ENCODE peak calls at places on chromosomes 4 and X, in eight cellular contexts. One of them, this sample, is unnamed.

GRCh38 chr4:150501983-150502382 is 80.0 kb upstream of the MAB21L2 start:
- DNase-seq in mucosa of descending colon: no peak
- DNase-seq in IMR-90: peak; percentile 60
- DNase-seq in fibroblast of lung: peak; percentile 45
- DNase-seq in stimulated activated CD8-positive, alpha-beta memory T cell treated with anti-CD3 and anti-CD28 coated beads, Interleukin-12 subunit alpha, Interleukin-12 subunit beta, amount 100 ng/mL, for 1 hour: no peak
- DNase-seq in small intestine: no peak
- DNase-seq in CD4-positive, alpha-beta T cell: no peak
- DNase-seq in NCI-H1092 treated with DMSO at 0.1 percent for 48 hours: no peak
- DNase-seq in this sample: no peak

GRCh38 chr4:141524116-141524515 is 112.3 kb upstream of the IL15 start:
- DNase-seq in mucosa of descending colon: no peak
- DNase-seq in IMR-90: peak; percentile 52
- DNase-seq in fibroblast of lung: peak; percentile 50
- DNase-seq in stimulated activated CD8-positive, alpha-beta memory T cell treated with anti-CD3 and anti-CD28 coated beads, Interleukin-12 subunit alpha, Interleukin-12 subunit beta, amount 100 ng/mL, for 1 hour: no peak
- DNase-seq in small intestine: no peak
- DNase-seq in CD4-positive, alpha-beta T cell: no peak
- DNase-seq in NCI-H1092 treated with DMSO at 0.1 percent for 48 hours: no peak
- DNase-seq in this sample: no peak

GRCh38 chr4:176002007-176002623 is 63.5 kb upstream of the WDR17 start:
- DNase-seq in mucosa of descending colon: peak; percentile 33
- DNase-seq in IMR-90: no peak
- DNase-seq in fibroblast of lung: peak; percentile 31
- DNase-seq in stimulated activated CD8-positive, alpha-beta memory T cell treated with anti-CD3 and anti-CD28 coated beads, Interleukin-12 subunit alpha, Interleukin-12 subunit beta, amount 100 ng/mL, for 1 hour: no peak
- DNase-seq in small intestine: no peak
- DNase-seq in CD4-positive, alpha-beta T cell: no peak
- DNase-seq in NCI-H1092 treated with DMSO at 0.1 percent for 48 hours: peak; percentile 7
- DNase-seq in this sample: peak; percentile 34

GRCh38 chr4:184293552-184293951 is 75.9 kb upstream of the ENPP6 start:
- DNase-seq in mucosa of descending colon: no peak
- DNase-seq in IMR-90: no peak
- DNase-seq in fibroblast of lung: no peak
- DNase-seq in stimulated activated CD8-positive, alpha-beta memory T cell treated with anti-CD3 and anti-CD28 coated beads, Interleukin-12 subunit alpha, Interleukin-12 subunit beta, amount 100 ng/mL, for 1 hour: no peak
- DNase-seq in small intestine: peak; percentile 48
- DNase-seq in CD4-positive, alpha-beta T cell: no peak
- DNase-seq in NCI-H1092 treated with DMSO at 0.1 percent for 48 hours: no peak
- DNase-seq in this sample: no peak

GRCh38 chr4:8459867-8460453 is 19.4 kb downstream of the TRMT44 start:
- DNase-seq in mucosa of descending colon: peak; percentile 81
- DNase-seq in IMR-90: no peak
- DNase-seq in fibroblast of lung: no peak
- DNase-seq in stimulated activated CD8-positive, alpha-beta memory T cell treated with anti-CD3 and anti-CD28 coated beads, Interleukin-12 subunit alpha, Interleukin-12 subunit beta, amount 100 ng/mL, for 1 hour: no peak
- DNase-seq in small intestine: peak; percentile 39
- DNase-seq in CD4-positive, alpha-beta T cell: no peak
- DNase-seq in NCI-H1092 treated with DMSO at 0.1 percent for 48 hours: no peak
- DNase-seq in this sample: no peak

GRCh38 chr4:40536032-40536431 is 93.6 kb downstream of the RBM47 start:
- DNase-seq in mucosa of descending colon: no peak
- DNase-seq in IMR-90: no peak
- DNase-seq in fibroblast of lung: no peak
- DNase-seq in stimulated activated CD8-positive, alpha-beta memory T cell treated with anti-CD3 and anti-CD28 coated beads, Interleukin-12 subunit alpha, Interleukin-12 subunit beta, amount 100 ng/mL, for 1 hour: no peak
- DNase-seq in small intestine: no peak
- DNase-seq in CD4-positive, alpha-beta T cell: no peak
- DNase-seq in NCI-H1092 treated with DMSO at 0.1 percent for 48 hours: no peak
- DNase-seq in this sample: no peak

GRCh38 chr4:84804126-84804525 is 162.4 kb downstream of the WDFY3 start:
- DNase-seq in mucosa of descending colon: no peak
- DNase-seq in IMR-90: peak; percentile 61
- DNase-seq in fibroblast of lung: peak; percentile 59
- DNase-seq in stimulated activated CD8-positive, alpha-beta memory T cell treated with anti-CD3 and anti-CD28 coated beads, Interleukin-12 subunit alpha, Interleukin-12 subunit beta, amount 100 ng/mL, for 1 hour: no peak
- DNase-seq in small intestine: no peak
- DNase-seq in CD4-positive, alpha-beta T cell: no peak
- DNase-seq in NCI-H1092 treated with DMSO at 0.1 percent for 48 hours: no peak
- DNase-seq in this sample: no peak

GRCh38 chrX:107272431-107272921 is 66.1 kb downstream of the DNAAF6 start:
- DNase-seq in mucosa of descending colon: peak; percentile 22
- DNase-seq in IMR-90: no peak
- DNase-seq in fibroblast of lung: no peak
- DNase-seq in stimulated activated CD8-positive, alpha-beta memory T cell treated with anti-CD3 and anti-CD28 coated beads, Interleukin-12 subunit alpha, Interleukin-12 subunit beta, amount 100 ng/mL, for 1 hour: no peak
- DNase-seq in small intestine: peak; percentile 18
- DNase-seq in CD4-positive, alpha-beta T cell: no peak
- DNase-seq in NCI-H1092 treated with DMSO at 0.1 percent for 48 hours: no peak
- DNase-seq in this sample: no peak

GRCh38 chr4:71538528-71538927 is 199.7 kb downstream of the SLC4A4 start:
- DNase-seq in mucosa of descending colon: no peak
- DNase-seq in IMR-90: no peak
- DNase-seq in fibroblast of lung: no peak
- DNase-seq in stimulated activated CD8-positive, alpha-beta memory T cell treated with anti-CD3 and anti-CD28 coated beads, Interleukin-12 subunit alpha, Interleukin-12 subunit beta, amount 100 ng/mL, for 1 hour: no peak
- DNase-seq in small intestine: no peak
- DNase-seq in CD4-positive, alpha-beta T cell: no peak
- DNase-seq in NCI-H1092 treated with DMSO at 0.1 percent for 48 hours: no peak
- DNase-seq in this sample: no peak

GRCh38 chrX:32408389-32408788 is 803.0 kb downstream of the DMD start:
- DNase-seq in mucosa of descending colon: no peak
- DNase-seq in IMR-90: no peak
- DNase-seq in fibroblast of lung: no peak
- DNase-seq in stimulated activated CD8-positive, alpha-beta memory T cell treated with anti-CD3 and anti-CD28 coated beads, Interleukin-12 subunit alpha, Interleukin-12 subunit beta, amount 100 ng/mL, for 1 hour: no peak
- DNase-seq in small intestine: no peak
- DNase-seq in CD4-positive, alpha-beta T cell: no peak
- DNase-seq in NCI-H1092 treated with DMSO at 0.1 percent for 48 hours: no peak
- DNase-seq in this sample: no peak

GRCh38 chr4:165367040-165367439 is 11.8 kb upstream of the CPE start:
- DNase-seq in mucosa of descending colon: no peak
- DNase-seq in IMR-90: no peak
- DNase-seq in fibroblast of lung: no peak
- DNase-seq in stimulated activated CD8-positive, alpha-beta memory T cell treated with anti-CD3 and anti-CD28 coated beads, Interleukin-12 subunit alpha, Interleukin-12 subunit beta, amount 100 ng/mL, for 1 hour: no peak
- DNase-seq in small intestine: no peak
- DNase-seq in CD4-positive, alpha-beta T cell: no peak
- DNase-seq in NCI-H1092 treated with DMSO at 0.1 percent for 48 hours: no peak
- DNase-seq in this sample: no peak

GRCh38 chr4:31737419-31737818 is 1017.2 kb downstream of the PCDH7 start:
- DNase-seq in mucosa of descending colon: no peak
- DNase-seq in IMR-90: no peak
- DNase-seq in fibroblast of lung: no peak
- DNase-seq in stimulated activated CD8-positive, alpha-beta memory T cell treated with anti-CD3 and anti-CD28 coated beads, Interleukin-12 subunit alpha, Interleukin-12 subunit beta, amount 100 ng/mL, for 1 hour: no peak
- DNase-seq in small intestine: no peak
- DNase-seq in CD4-positive, alpha-beta T cell: no peak
- DNase-seq in NCI-H1092 treated with DMSO at 0.1 percent for 48 hours: no peak
- DNase-seq in this sample: no peak